ENCODE peak calls at places on chromosomes 3 and 15, in eight cellular contexts. W is HL-60, K is esophagus muscularis mucosa, T is GM23338, M is suprapubic skin, V is breast epithelium, B is sigmoid colon, X is spleen. J is an unnamed sample.

GRCh38 chr15:31101262-31102048 is at the start of gene TRPM1:
- DNase-seq in W (no peak), K (peak), T (no peak), M (no peak), V (no peak), B (no peak), X (no peak), J (no peak)

GRCh38 chr3:193829781-193830180 is 236.8 kb downstream of the OPA1 start:
- DNase-seq in W (no peak), K (no peak), T (no peak), M (no peak), V (peak), B (no peak), X (no peak), J (peak)

GRCh38 chr15:25766421-25766820 is 96.7 kb downstream of the ATP10A start:
- DNase-seq in W (no peak), K (peak), T (no peak), M (no peak), V (no peak), B (no peak), X (no peak), J (no peak)

GRCh38 chr3:16151109-16151508 is 23.4 kb upstream of the GALNT15 start:
- DNase-seq in W (no peak), K (peak), T (no peak), M (peak), V (no peak), B (peak), X (no peak), J (no peak)

GRCh38 chr3:43870110-43870509 is 179.4 kb downstream of the ABHD5 start:
- DNase-seq in W (no peak), K (peak), T (no peak), M (no peak), V (no peak), B (no peak), X (peak), J (no peak)

GRCh38 chr15:95017950-95018349 is 786.6 kb downstream of the MCTP2 start:
- DNase-seq in W (no peak), K (no peak), T (peak), M (no peak), V (peak), B (peak), X (peak), J (peak)

GRCh38 chr3:51585197-51585596 is 46.7 kb downstream of the RAD54L2 start:
- DNase-seq in W (no peak), K (no peak), T (no peak), M (no peak), V (no peak), B (no peak), X (no peak), J (no peak)

GRCh38 chr15:85872125-85872524 is 77.4 kb upstream of the KLHL25 start:
- DNase-seq in W (no peak), K (no peak), T (no peak), M (no peak), V (no peak), B (no peak), X (no peak), J (no peak)

GRCh38 chr3:82978368-82978767 is 1216.9 kb upstream of the GBE1 start:
- DNase-seq in W (no peak), K (no peak), T (peak), M (no peak), V (no peak), B (no peak), X (no peak), J (no peak)

GRCh38 chr3:184774996-184775715 is 36.8 kb upstream of the VPS8 start:
- DNase-seq in W (no peak), K (no peak), T (no peak), M (no peak), V (no peak), B (peak), X (peak), J (no peak)

GRCh38 chr15:55588070-55588817 is at the start of gene PYGO1:
- DNase-seq in W (no peak), K (no peak), T (peak), M (peak), V (no peak), B (peak), X (peak), J (peak)

GRCh38 chr3:66442254-66443249 is 58.3 kb downstream of the LRIG1 start:
- DNase-seq in W (no peak), K (no peak), T (peak), M (peak), V (no peak), B (peak), X (no peak), J (peak)

GRCh38 chr3:78912217-78912616 is 855.6 kb downstream of the ROBO1 start:
- DNase-seq in W (no peak), K (no peak), T (no peak), M (no peak), V (no peak), B (no peak), X (no peak), J (no peak)

GRCh38 chr15:68885070-68885469 is 45.3 kb upstream of the SPESP1 start:
- DNase-seq in W (no peak), K (peak), T (peak), M (no peak), V (no peak), B (no peak), X (no peak), J (no peak)

GRCh38 chr3:53495518-53496501 is 1.4 kb downstream of the CACNA1D start:
- DNase-seq in W (no peak), K (no peak), T (peak), M (no peak), V (no peak), B (peak), X (no peak), J (peak)

GRCh38 chr3:67946446-67946845 is 292.0 kb upstream of the SUCLG2 start:
- DNase-seq in W (no peak), K (no peak), T (no peak), M (no peak), V (no peak), B (no peak), X (no peak), J (no peak)

GRCh38 chr3:181839915-181840295 is 128.2 kb downstream of the SOX2 start:
- DNase-seq in W (no peak), K (peak), T (no peak), M (no peak), V (no peak), B (no peak), X (no peak), J (no peak)

GRCh38 chr3:58962816-58963215 is 87.0 kb downstream of the CFAP20DC start:
- DNase-seq in W (no peak), K (no peak), T (no peak), M (no peak), V (no peak), B (no peak), X (no peak), J (no peak)

GRCh38 chr3:25820372-25820771 is 30.5 kb downstream of the OXSM start:
- DNase-seq in W (no peak), K (no peak), T (peak), M (no peak), V (no peak), B (no peak), X (no peak), J (no peak)

GRCh38 chr3:52670621-52671521 is 14.8 kb downstream of the PBRM1 start:
- DNase-seq in W (peak), K (no peak), T (no peak), M (no peak), V (no peak), B (no peak), X (no peak), J (no peak)

GRCh38 chr15:76338555-76339301 is 2.2 kb downstream of the ISL2 start:
- DNase-seq in W (peak), K (no peak), T (no peak), M (no peak), V (no peak), B (no peak), X (no peak), J (no peak)

GRCh38 chr15:42159381-42160015 is 3.1 kb upstream of the PLA2G4F start:
- DNase-seq in W (no peak), K (no peak), T (no peak), M (no peak), V (no peak), B (no peak), X (no peak), J (peak)

GRCh38 chr3:192879346-192880031 is 38.2 kb downstream of the MB21D2 start:
- DNase-seq in W (no peak), K (no peak), T (peak), M (no peak), V (peak), B (no peak), X (no peak), J (no peak)

GRCh38 chr3:63323766-63324165 is 45.7 kb downstream of the SYNPR start:
- DNase-seq in W (no peak), K (no peak), T (no peak), M (no peak), V (no peak), B (no peak), X (no peak), J (no peak)

GRCh38 chr15:57732526-57733331 is 26.2 kb downstream of the POLR2M start:
- DNase-seq in W (peak), K (peak), T (peak), M (no peak), V (no peak), B (no peak), X (no peak), J (peak)

GRCh38 chr15:75042730-75043508 is 19.5 kb downstream of the PPCDC start:
- DNase-seq in W (peak), K (peak), T (peak), M (peak), V (no peak), B (peak), X (peak), J (peak)

GRCh38 chr3:113697192-113698090 is 999 bp upstream of the USF3 start:
- DNase-seq in W (no peak), K (no peak), T (peak), M (peak), V (no peak), B (peak), X (peak), J (no peak)

GRCh38 chr3:57852896-57853295 is 96.8 kb downstream of the SLMAP start:
- DNase-seq in W (no peak), K (no peak), T (peak), M (no peak), V (no peak), B (no peak), X (no peak), J (no peak)

GRCh38 chr3:2536575-2536974 is 437.9 kb downstream of the CNTN4 start:
- DNase-seq in W (no peak), K (no peak), T (no peak), M (no peak), V (no peak), B (no peak), X (no peak), J (no peak)

GRCh38 chr3:18424862-18425640 is at the start of gene SATB1:
- DNase-seq in W (peak), K (peak), T (peak), M (peak), V (peak), B (peak), X (peak), J (peak)

GRCh38 chr3:152328841-152329240 is 60.1 kb downstream of the MBNL1 start:
- DNase-seq in W (no peak), K (no peak), T (no peak), M (no peak), V (no peak), B (no peak), X (no peak), J (no peak)

GRCh38 chr3:141686477-141687280 is 51.4 kb upstream of the RNF7 start:
- DNase-seq in W (no peak), K (no peak), T (peak), M (peak), V (no peak), B (peak), X (peak), J (peak)

GRCh38 chr3:120072867-120073525 is 21.3 kb downstream of the GSK3B start:
- DNase-seq in W (no peak), K (no peak), T (peak), M (no peak), V (no peak), B (no peak), X (no peak), J (no peak)

GRCh38 chr3:196965804-196966173 is 2.8 kb downstream of the PIGZ start:
- DNase-seq in W (no peak), K (no peak), T (no peak), M (no peak), V (no peak), B (no peak), X (no peak), J (no peak)

GRCh38 chr3:69993747-69994146 is 5.8 kb upstream of the SAMMSON start:
- DNase-seq in W (no peak), K (no peak), T (no peak), M (no peak), V (no peak), B (no peak), X (no peak), J (no peak)

DNA sequence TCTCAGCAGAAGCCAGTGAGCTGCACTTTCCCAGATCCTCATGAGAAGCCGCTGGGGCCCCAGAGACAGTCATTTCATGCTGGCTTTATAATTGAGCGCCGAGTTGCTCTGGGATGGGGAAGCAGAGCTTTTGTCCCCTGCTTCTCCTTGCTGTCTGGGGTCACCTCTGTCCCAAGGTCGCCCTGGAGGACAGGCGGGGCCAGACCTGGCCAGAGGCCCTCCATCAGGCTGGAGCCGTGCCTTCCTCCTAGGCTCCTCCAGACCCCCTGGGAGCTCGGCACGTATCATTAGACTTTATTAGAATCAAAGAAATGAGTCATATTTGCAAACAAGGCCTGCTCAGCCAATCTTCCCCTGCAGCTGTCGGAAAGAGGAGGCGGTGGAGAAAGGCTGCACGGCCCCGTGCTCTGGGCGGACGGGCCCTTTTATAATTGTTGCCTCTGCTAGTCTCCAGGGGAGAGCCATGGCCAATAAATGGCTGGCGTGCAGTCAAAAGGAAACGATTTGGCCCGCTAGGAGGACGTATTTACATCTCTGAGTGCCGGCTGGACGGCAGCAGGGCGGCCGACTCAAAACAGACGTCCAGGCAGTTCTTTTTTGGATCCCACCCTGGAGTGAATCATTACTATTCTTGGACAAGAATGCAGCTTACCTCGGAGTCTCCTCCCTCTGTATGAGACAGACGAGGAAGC is 50.4 kb downstream of the SLC6A6 start:
- DNase-seq in W (no peak), K (peak), T (no peak), M (peak), V (peak), B (peak), X (peak), J (peak)
- TF ChIP-seq POLR2AphosphoS5 in W (no peak), K (peak), T (no peak), M (peak), V (peak), B (peak), X (peak), J (peak)

GRCh38 chr3:111810909-111811308 is 48.2 kb upstream of the PHLDB2 start:
- DNase-seq in W (no peak), K (no peak), T (no peak), M (no peak), V (no peak), B (no peak), X (no peak), J (no peak)
- H3K27ac ChIP-seq in W (no peak), K (no peak), T (no peak), M (no peak), V (no peak), B (peak), X (no peak), J (no peak)

GRCh38 chr3:46097691-46098241 is 70.5 kb upstream of the XCR1 start:
- DNase-seq in W (peak), K (no peak), T (no peak), M (no peak), V (no peak), B (peak), X (no peak), J (no peak)
- TF ChIP-seq POLR2AphosphoS5 in W (no peak), K (peak), T (no peak), M (no peak), V (no peak), B (peak), X (no peak), J (no peak)

GRCh38 chr3:49805367-49805782 is 2.3 kb downstream of the INKA1 start:
- DNase-seq in W (peak), K (no peak), T (no peak), M (peak), V (peak), B (peak), X (peak), J (peak)

GRCh38 chr3:49804141-49805041 is 1.3 kb downstream of the INKA1 start:
- DNase-seq in W (no peak), K (no peak), T (no peak), M (no peak), V (no peak), B (no peak), X (peak), J (no peak)

GRCh38 chr3:49801160-49801559 is 1.5 kb upstream of the CDHR4 start:
- DNase-seq in W (no peak), K (no peak), T (no peak), M (no peak), V (no peak), B (no peak), X (no peak), J (no peak)

GRCh38 chr3:49803464-49804140 is 541 bp downstream of the INKA1 start:
- DNase-seq in W (peak), K (no peak), T (peak), M (peak), V (no peak), B (peak), X (peak), J (no peak)

DNA sequence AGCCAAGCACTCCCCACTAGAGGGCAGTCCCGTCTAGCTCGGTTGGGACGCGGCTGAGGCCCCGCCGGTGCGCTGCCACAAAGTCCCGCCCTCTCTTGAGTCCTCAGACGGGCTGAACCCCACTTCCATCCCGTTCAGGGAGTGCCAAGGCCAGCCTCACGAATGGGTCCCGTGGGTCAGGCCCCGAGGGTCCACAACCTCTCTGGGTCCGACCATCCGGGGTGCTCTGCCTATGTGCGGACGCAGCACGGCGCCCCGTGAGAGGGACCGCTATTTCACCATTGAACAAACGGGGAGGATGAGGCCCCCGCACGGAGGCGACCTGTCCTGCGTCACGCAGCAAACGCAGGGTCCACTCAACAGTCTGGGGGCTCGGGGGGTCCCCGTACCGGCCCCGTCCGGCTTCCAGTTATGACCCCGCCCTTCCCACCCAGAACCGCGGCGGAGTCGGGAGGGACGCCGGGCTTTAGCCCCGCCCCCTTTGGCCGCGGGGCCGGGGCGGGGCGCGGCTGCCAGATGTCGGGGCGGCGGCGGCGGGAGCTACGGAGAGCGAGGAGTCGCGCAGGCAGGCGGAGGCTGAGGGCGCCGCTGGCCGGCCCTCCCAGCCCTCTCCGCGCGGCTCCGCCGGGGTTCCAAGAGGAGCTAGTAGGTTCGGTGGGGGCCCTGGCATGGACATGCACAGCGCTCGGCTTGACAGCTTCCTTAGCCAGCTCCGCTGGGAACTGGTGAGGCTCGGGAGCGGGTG is at the start of gene INKA1:
- DNase-seq in W (peak), K (peak), T (peak), M (peak), V (peak), B (peak), X (peak), J (peak)
- H3K27ac ChIP-seq in W (peak), K (peak), T (no peak), M (peak), V (peak), B (peak), X (peak), J (peak)

DNA sequence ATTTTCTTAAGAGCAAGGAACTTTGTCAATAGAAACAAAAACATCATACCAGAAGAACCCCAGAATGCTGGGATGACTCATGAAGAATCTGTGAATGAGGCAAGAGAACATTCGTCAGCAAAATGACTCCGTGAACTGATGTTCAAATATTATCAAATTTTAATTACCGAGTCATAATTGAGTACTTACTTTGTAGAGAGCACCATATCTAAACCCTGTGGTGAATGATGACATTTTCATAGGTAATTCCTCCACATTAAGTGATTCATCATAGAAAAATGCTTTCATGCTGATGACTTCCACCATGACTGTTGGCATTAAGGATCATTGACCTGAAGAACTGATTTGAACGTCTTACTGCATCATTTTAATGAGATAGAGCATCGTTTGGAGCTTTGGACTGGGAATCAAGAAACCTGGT is 56.3 kb downstream of the PPARG start:
- DNase-seq in W (no peak), K (no peak), T (no peak), M (no peak), V (no peak), B (no peak), X (no peak), J (no peak)
- TF ChIP-seq POLR2AphosphoS5 in W (no peak), K (no peak), T (no peak), M (no peak), V (no peak), B (no peak), X (no peak), J (no peak)

GRCh38 chr3:128051459-128051836 is 789 bp upstream of the SEC61A1 start:
- DNase-seq in W (no peak), K (peak), T (peak), M (no peak), V (no peak), B (no peak), X (no peak), J (no peak)

GRCh38 chr3:128052831-128053419 is 688 bp downstream of the SEC61A1 start:
- DNase-seq in W (no peak), K (peak), T (no peak), M (no peak), V (no peak), B (no peak), X (no peak), J (no peak)

GRCh38 chr3:128054363-128054762 is 2.1 kb downstream of the SEC61A1 start:
- DNase-seq in W (no peak), K (no peak), T (no peak), M (no peak), V (no peak), B (no peak), X (no peak), J (no peak)

GRCh38 chr3:128051837-128052766 is at the start of gene SEC61A1:
- DNase-seq in W (peak), K (peak), T (peak), M (peak), V (peak), B (peak), X (peak), J (peak)

GRCh38 chr3:128053614-128054013 is 1.4 kb downstream of the SEC61A1 start:
- DNase-seq in W (no peak), K (no peak), T (no peak), M (no peak), V (no peak), B (no peak), X (no peak), J (no peak)
- H3K27ac ChIP-seq in W (peak), K (no peak), T (no peak), M (no peak), V (no peak), B (peak), X (no peak), J (peak)

GRCh38 chr3:130377960-130378676 is 32.6 kb downstream of the COL6A5 start:
- DNase-seq in W (no peak), K (no peak), T (no peak), M (no peak), V (no peak), B (no peak), X (no peak), J (no peak)
- TF ChIP-seq POLR2AphosphoS5 in W (no peak), K (no peak), T (no peak), M (no peak), V (no peak), B (no peak), X (no peak), J (no peak)

GRCh38 chr15:62977952-62978811 is 64.4 kb upstream of the TPM1 start:
- DNase-seq in W (no peak), K (no peak), T (no peak), M (no peak), V (no peak), B (no peak), X (no peak), J (no peak)
- H3K27ac ChIP-seq in W (no peak), K (peak), T (no peak), M (no peak), V (peak), B (no peak), X (no peak), J (no peak)